ENCODE peak calls at places on chromosomes 5 and 9, in seven cellular contexts. S is stimulated activated CD8-positive, alpha-beta memory T cell treated with anti-CD3 and anti-CD28 coated beads, Interleukin-15, amount 100 ng/mL, for 1 hour; A is EH; F is Daoy; Z is stimulated activated CD4-positive, alpha-beta T cell treated with anti-CD3 and anti-CD28 coated beads, Interleukin-1b, Interleukin-23, amount 100 ng/mL, for 1 hour; W is amniotic epithelial cell; R is aorta. J is an unnamed sample.

GRCh38 chr5:151105561-151105960 is 24.7 kb upstream of the TNIP1 start:
- DNase-seq in S (no peak), A (no peak), F (no peak), Z (no peak), W (no peak), R (no peak), J (no peak)

GRCh38 chr9:11092974-11093373 is 480.2 kb upstream of the PTPRD start:
- DNase-seq in S (no peak), A (no peak), F (no peak), Z (no peak), W (no peak), R (no peak), J (no peak)

GRCh38 chr5:179192891-179193470 is 132.8 kb downstream of the ZNF354C start:
- DNase-seq in S (no peak), A (no peak), F (no peak), Z (no peak), W (no peak), R (peak), J (no peak)

GRCh38 chr5:118043531-118043930 is 944.8 kb downstream of the DTWD2 start:
- DNase-seq in S (no peak), A (no peak), F (no peak), Z (no peak), W (peak), R (no peak), J (no peak)

GRCh38 chr5:151284392-151284967 is 19.1 kb downstream of the SLC36A3 start:
- DNase-seq in S (no peak), A (no peak), F (peak), Z (no peak), W (no peak), R (no peak), J (no peak)

GRCh38 chr9:35407846-35408245 is 82.1 kb upstream of the RUSC2 start:
- DNase-seq in S (no peak), A (no peak), F (no peak), Z (no peak), W (no peak), R (no peak), J (no peak)

GRCh38 chr5:180633283-180634177 is 15.9 kb downstream of the FLT4 start:
- DNase-seq in S (no peak), A (no peak), F (no peak), Z (no peak), W (no peak), R (peak), J (no peak)

GRCh38 chr9:97710356-97711222 is 13.4 kb upstream of the XPA start:
- DNase-seq in S (no peak), A (peak), F (peak), Z (no peak), W (peak), R (no peak), J (no peak)

GRCh38 chr9:16871358-16872151 is 1.1 kb upstream of the BNC2 start:
- DNase-seq in S (no peak), A (peak), F (peak), Z (no peak), W (peak), R (peak), J (peak)